ENCODE peak calls at places on chromosomes 3 and 15, in four cellular contexts. N is IMR-90, W is right lobe of liver, P is GM12878. U is an unnamed sample.
A peak's percentile ranks its signal among the peaks of the same experiment; 100 is the strongest.

GRCh38 chr15:66138882-66139281 is 114.7 kb downstream of the MEGF11 start:
- DNase-seq in N (no peak), W (no peak), P (no peak), U (no peak)

GRCh38 chr3:148971819-148972218 is 19.5 kb upstream of the GYG1 start:
- DNase-seq in N (peak; percentile 69), W (no peak), P (no peak), U (no peak)

GRCh38 chr15:69893863-69894262 is 203.9 kb downstream of the TLE3 start:
- DNase-seq in N (peak; percentile 60), W (no peak), P (no peak), U (no peak)

GRCh38 chr3:102673271-102674115 is 238.7 kb downstream of the ZPLD1 start:
- DNase-seq in N (peak; percentile 21), W (peak; percentile 68), P (peak; percentile 5), U (no peak)

GRCh38 chr3:124014366-124014942 is 22.5 kb upstream of the ROPN1 start:
- DNase-seq in N (peak; percentile 17), W (no peak), P (no peak), U (no peak)

GRCh38 chr15:63593705-63594671 is 3.2 kb upstream of the FBXL22 start:
- DNase-seq in N (no peak), W (no peak), P (no peak), U (no peak)

GRCh38 chr15:90124487-90124886 is 22.2 kb upstream of the IDH2 start:
- DNase-seq in N (no peak), W (no peak), P (no peak), U (no peak)

GRCh38 chr3:24048843-24049242 is 103.8 kb downstream of the NR1D2 start:
- DNase-seq in N (no peak), W (no peak), P (no peak), U (no peak)

GRCh38 chr3:48504051-48504946 is at the start of gene SHISA5:
- DNase-seq in N (peak; percentile 58), W (peak; percentile 84), P (no peak), U (no peak)

GRCh38 chr3:194032828-194033435 is 103.0 kb upstream of the HES1 start:
- DNase-seq in N (no peak), W (no peak), P (no peak), U (no peak)

DNA sequence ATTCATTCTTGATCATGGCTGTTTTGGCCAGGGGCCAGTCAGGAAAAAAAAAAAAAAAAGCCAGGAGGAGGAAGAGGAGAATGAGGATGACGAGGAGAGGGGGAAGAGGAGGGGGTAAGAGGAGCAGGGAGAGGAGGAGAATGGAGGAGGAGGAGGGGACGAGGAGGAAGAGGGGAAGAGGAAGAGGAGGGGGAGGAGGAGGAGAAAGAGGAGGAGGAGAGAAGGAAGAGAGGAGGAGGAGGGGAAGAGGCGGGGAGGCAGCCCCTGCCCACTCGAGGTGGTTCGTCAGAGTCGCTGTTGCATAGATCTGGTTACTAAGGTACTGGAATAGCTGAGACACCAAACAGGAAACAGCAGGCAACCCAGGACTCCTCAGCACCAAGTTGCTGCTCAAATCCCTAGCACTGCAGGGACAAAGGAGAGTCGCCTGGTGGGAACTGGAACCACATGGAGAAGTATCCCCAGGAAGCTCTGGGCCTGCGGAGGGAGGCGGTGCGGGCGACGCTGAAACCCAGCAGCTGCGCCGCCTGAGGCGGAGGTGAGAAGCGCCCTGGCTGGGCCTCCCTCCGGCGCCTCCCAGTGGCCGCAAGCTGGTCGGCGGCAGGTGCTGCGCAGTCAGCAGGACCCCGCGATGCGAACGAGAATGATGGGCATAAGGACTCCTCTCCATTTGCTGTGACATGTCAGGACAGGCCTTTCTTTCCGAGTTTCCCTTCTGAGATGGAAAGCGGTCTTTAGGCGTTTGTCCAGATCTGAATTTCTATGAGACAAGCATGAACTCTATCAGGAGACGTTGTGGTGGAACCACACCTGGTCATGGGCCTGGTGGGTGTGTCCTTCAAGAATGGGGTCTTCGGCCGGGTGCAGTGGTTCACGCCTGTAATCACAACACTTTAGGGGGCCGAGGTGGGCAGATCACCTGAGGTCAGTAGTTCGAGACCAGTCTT is 17.5 kb downstream of the FAM240A start:
- DNase-seq in N (peak; percentile 76), W (peak; percentile 78), P (peak; percentile 19), U (peak; percentile 13)
- H3K4me3 ChIP-seq in N (no peak overlapping the region), W (no peak overlapping the region), P (no peak overlapping the region), U (peak overlapping the region; percentile 2)

GRCh38 chr15:85763557-85764303 is 31.0 kb downstream of the KLHL25 start:
- DNase-seq in N (no peak), W (no peak), P (no peak), U (no peak)

GRCh38 chr15:85762756-85763127 is 32.0 kb downstream of the KLHL25 start:
- DNase-seq in N (no peak), W (no peak), P (no peak), U (no peak)

GRCh38 chr15:85764304-85764633 is 30.5 kb downstream of the KLHL25 start:
- DNase-seq in N (no peak), W (no peak), P (no peak), U (no peak)

GRCh38 chr15:85762039-85762755 is 32.5 kb downstream of the KLHL25 start:
- DNase-seq in N (no peak), W (no peak), P (no peak), U (no peak)

DNA sequence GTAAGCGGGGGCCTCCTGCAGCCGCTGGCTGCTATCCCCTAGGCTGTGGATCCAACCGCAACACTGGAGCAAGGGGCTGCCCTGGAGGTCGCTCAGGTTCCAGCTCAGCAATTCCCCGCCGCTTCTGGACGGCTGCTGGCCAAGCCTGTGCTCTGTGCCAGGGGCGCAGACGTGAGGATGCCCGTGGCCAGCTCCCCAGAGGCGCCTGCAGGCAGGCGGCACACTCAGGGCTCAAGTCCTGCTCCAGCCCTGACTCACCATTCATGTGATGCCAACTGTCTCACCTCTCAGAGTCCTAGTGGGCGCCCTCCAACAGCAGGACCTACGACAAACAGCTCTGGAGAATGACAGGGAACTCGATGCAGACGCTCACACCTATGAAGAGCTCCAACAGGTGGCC is 31.6 kb downstream of the KLHL25 start:
- DNase-seq in N (no peak), W (no peak), P (no peak), U (no peak)
- TF ChIP-seq CTCF in N (no peak), W (no peak), P (no peak), U (no peak)

GRCh38 chr3:44173263-44173662 is 68.4 kb upstream of the TOPAZ1 start:
- DNase-seq in N (no peak), W (no peak), P (no peak), U (no peak)

GRCh38 chr3:44171891-44172290 is 69.8 kb upstream of the TOPAZ1 start:
- DNase-seq in N (no peak), W (no peak), P (no peak), U (no peak)

GRCh38 chr3:44179251-44179650 is 62.4 kb upstream of the TOPAZ1 start:
- DNase-seq in N (no peak), W (no peak), P (no peak), U (no peak)

GRCh38 chr3:44175070-44175469 is 66.6 kb upstream of the TOPAZ1 start:
- DNase-seq in N (no peak), W (no peak), P (no peak), U (no peak)
- H3K27me3 ChIP-seq in N (no peaks in the 10 kb centered on the region), W (no peaks in the 10 kb centered on the region), P (no peaks in the 10 kb centered on the region), U (peaks cover 1% of the 10 kb centered on the region)

GRCh38 chr15:96162322-96162721 is 168.2 kb upstream of the NR2F2 start:
- DNase-seq in N (no peak), W (peak; percentile 54), P (no peak), U (no peak)

GRCh38 chr15:96171271-96171739 is 159.2 kb upstream of the NR2F2 start:
- DNase-seq in N (no peak), W (no peak), P (no peak), U (no peak)

GRCh38 chr15:96170616-96171270 is 159.8 kb upstream of the NR2F2 start:
- DNase-seq in N (no peak), W (no peak), P (no peak), U (no peak)

GRCh38 chr15:96165775-96166174 is 164.7 kb upstream of the NR2F2 start:
- DNase-seq in N (no peak), W (no peak), P (no peak), U (no peak)

DNA sequence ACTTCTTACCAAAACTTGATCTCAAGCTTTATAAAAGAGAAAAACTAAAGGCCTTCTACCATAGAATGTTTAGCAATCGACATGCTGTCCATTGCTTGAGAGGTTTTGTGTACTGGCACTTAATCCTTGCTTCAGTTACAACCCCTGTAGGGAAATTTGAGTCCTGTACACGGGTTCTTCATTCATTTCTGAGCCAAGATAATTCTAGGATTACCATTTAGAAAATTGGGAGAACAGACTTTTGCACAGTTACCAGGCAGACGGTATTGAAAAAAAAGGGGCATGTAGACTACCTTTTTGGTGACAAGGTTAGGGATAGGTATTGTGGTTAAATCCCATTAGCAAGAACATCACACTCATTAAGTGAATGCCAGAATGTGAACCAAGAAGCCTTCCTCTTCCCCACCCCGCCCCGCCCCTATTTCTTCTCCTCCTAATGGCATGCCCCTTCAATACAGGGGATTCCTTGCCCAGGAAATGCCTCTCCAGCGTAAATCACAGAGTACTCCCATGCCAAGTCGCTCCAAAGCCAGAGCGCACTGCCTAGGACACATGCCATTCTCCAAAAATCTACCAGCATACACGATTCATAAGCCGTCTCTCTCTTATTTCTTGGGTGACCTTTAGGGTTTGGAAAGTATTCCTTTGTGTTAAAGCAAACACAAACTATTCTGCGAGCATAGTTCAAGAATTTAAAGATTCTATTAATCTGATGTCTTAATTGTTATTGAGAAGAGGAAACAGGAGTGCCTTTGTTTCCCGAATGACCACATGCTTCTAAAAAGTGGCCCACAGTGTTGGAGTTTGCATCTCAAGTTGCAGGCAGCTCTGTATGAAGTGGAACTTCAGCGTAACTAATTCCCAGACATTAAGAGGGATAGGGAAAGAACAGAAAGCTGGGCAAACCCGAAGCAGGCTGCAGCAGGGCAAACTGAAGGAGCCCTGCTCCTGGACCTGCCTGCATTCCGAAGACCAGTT is 164.0 kb upstream of the NR2F2 start:
- DNase-seq in N (no peak), W (no peak), P (no peak), U (no peak)
- H3K4me3 ChIP-seq in N (no peak overlapping the region), W (no peak overlapping the region), P (no peak overlapping the region), U (no peak overlapping the region)

GRCh38 chr3:136676009-136676408 is 76.2 kb downstream of the STAG1 start:
- DNase-seq in N (no peak), W (no peak), P (no peak), U (no peak)

GRCh38 chr3:136671921-136672320 is 80.3 kb downstream of the STAG1 start:
- DNase-seq in N (peak; percentile 79), W (no peak), P (no peak), U (peak; percentile 71)

GRCh38 chr3:136672457-136672856 is 79.7 kb downstream of the STAG1 start:
- DNase-seq in N (no peak), W (no peak), P (no peak), U (no peak)

GRCh38 chr3:136678981-136679380 is 73.2 kb downstream of the STAG1 start:
- DNase-seq in N (no peak), W (no peak), P (no peak), U (no peak)

GRCh38 chr3:136675150-136675858 is 76.9 kb downstream of the STAG1 start:
- DNase-seq in N (no peak), W (no peak), P (no peak), U (no peak)
- TF ChIP-seq CTCF in N (no peak), W (no peak), P (no peak), U (no peak)

GRCh38 chr3:128469584-128469983 is 2.9 kb upstream of the DNAJB8 start:
- DNase-seq in N (no peak), W (no peak), P (no peak), U (no peak)

GRCh38 chr3:128470134-128470915 is 3.6 kb upstream of the DNAJB8 start:
- DNase-seq in N (no peak), W (no peak), P (no peak), U (no peak)

GRCh38 chr3:128466840-128467541 is at the start of gene DNAJB8:
- DNase-seq in N (no peak), W (no peak), P (no peak), U (no peak)

GRCh38 chr3:128469128-128469527 is 2.4 kb upstream of the DNAJB8 start:
- DNase-seq in N (no peak), W (no peak), P (no peak), U (no peak)

GRCh38 chr3:128468285-128468790 is 1.6 kb upstream of the DNAJB8 start:
- DNase-seq in N (no peak), W (no peak), P (no peak), U (no peak)
- H3K27me3 ChIP-seq in N (peaks cover 86% of the 10 kb centered on the region), W (no peaks in the 10 kb centered on the region), P (no peaks in the 10 kb centered on the region), U (peaks cover 28% of the 10 kb centered on the region)

GRCh38 chr3:46881819-46882376 is 4.4 kb downstream of the PTH1R start:
- DNase-seq in N (no peak), W (no peak), P (no peak), U (no peak)
- H3K4me3 ChIP-seq in N (peak overlapping the region; percentile 51), W (peak overlapping the region; percentile 40), P (peak overlapping the region; percentile 60), U (peak overlapping the region; percentile 43)

U was measured in BJ.